ENCODE peak calls at places on chromosomes 4 and X, in five cellular contexts. J, R, Y, F and B are unnamed samples.

GRCh38 chr4:184693056-184693455 is 40.8 kb downstream of the CENPU start:
- DNase-seq in F (no peak), J (no peak), Y (no peak), R (no peak), B (no peak)

GRCh38 chr4:138235419-138235952 is 6.7 kb downstream of the SLC7A11 start:
- DNase-seq in J (peak), Y (no peak), R (no peak), F (no peak), B (no peak)

GRCh38 chr4:156771171-156771837 is 200.3 kb downstream of the PDGFC start:
- DNase-seq in Y (no peak), J (peak), F (no peak), R (no peak), B (no peak)

GRCh38 chrX:66919280-66919832 is 280.5 kb upstream of the EDA2R start:
- DNase-seq in F (no peak), R (no peak), J (peak), Y (no peak), B (no peak)

GRCh38 chrX:134364711-134365110 is 95.3 kb upstream of the HPRT1 start:
- DNase-seq in J (no peak), R (no peak), F (no peak), Y (no peak), B (no peak)

GRCh38 chr4:136392576-136392975 is 1139.7 kb downstream of the PCDH18 start:
- DNase-seq in F (no peak), R (no peak), J (no peak), Y (no peak), B (no peak)

GRCh38 chr4:123651536-123652175 is 255.1 kb downstream of the SPRY1 start:
- DNase-seq in J (no peak), R (no peak), Y (no peak), F (no peak), B (no peak)

GRCh38 chr4:5462254-5462835 is 246.0 kb downstream of the EVC2 start:
- DNase-seq in J (no peak), Y (no peak), F (no peak), R (peak), B (no peak)

GRCh38 chr4:7828011-7828720 is 111.5 kb downstream of the AFAP1 start:
- DNase-seq in J (peak), R (no peak), F (no peak), Y (peak), B (peak)

DNA sequence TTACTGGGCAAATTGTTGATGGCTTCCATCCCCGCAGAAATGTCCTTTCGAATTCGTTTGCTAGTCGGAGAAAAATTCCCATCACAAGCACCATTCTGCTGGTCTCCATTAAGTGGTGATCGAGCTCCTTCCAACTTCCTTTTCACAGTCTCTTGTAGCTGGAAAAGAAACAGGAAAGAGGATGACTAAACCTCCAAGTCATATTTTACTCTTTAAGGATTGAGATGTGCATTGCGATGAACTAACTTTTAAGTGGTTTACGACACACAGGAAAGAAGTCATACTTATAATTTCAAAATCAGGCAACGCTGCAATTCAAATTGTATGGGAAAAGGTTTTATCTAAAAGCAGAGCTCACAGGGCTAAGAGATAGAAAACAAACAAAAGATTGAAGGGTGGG is 225.2 kb downstream of the MGST2 start:
- DNase-seq in R (no peak), F (no peak), J (peak), Y (no peak), B (no peak)
- TF ChIP-seq CTCF in R (no peak), F (no peak), J (no peak), Y (no peak), B (no peak)

GRCh38 chrX:95330292-95330691 is 1354.3 kb upstream of the DIAPH2 start:
- DNase-seq in Y (no peak), R (no peak), F (no peak), J (no peak), B (no peak)

DNA sequence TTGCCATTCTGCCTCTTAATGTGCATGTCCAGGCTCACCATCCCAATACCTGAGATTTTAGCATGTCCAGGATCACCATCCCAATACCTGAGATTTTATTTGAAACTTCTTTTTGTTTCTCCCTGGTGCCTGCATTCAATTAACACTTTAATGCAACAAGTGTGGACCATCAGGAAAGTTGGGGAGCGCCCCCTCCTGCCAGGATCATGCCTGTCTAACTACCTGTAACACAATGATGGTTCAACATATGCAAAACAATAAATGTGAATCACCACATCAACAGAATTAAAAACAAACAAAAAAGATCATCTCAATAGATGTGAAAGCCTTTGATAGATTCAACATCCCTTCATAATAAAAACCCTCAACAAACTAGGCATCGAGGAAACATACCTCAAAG is 1359.5 kb upstream of the DIAPH2 start:
- DNase-seq in F (no peak), Y (no peak), R (no peak), J (no peak), B (no peak)
- TF ChIP-seq CTCF in F (no peak), Y (no peak), R (no peak), J (no peak), B (no peak)

GRCh38 chr4:107655289-107655688 is 64.7 kb downstream of the PAPSS1 start:
- DNase-seq in J (no peak), Y (no peak), R (no peak), F (no peak), B (no peak)

GRCh38 chr4:107658400-107659326 is 61.4 kb downstream of the PAPSS1 start:
- DNase-seq in J (no peak), F (no peak), R (no peak), Y (no peak), B (no peak)

GRCh38 chr4:107654694-107655093 is 65.3 kb downstream of the PAPSS1 start:
- DNase-seq in R (no peak), Y (no peak), J (no peak), F (no peak), B (no peak)
- TF ChIP-seq CTCF in R (no peak), Y (no peak), J (no peak), F (no peak), B (no peak)

GRCh38 chr4:155742310-155743015 is 16.4 kb upstream of the GUCY1B1 start:
- DNase-seq in Y (no peak), F (no peak), R (no peak), J (no peak), B (no peak)
- TF ChIP-seq CTCF in Y (no peak), F (peak), R (no peak), J (no peak), B (no peak)